ENCODE peak calls at places on chromosomes 6 and 20, in five cellular contexts. D is HepG2, Q is IMR-90, C is A549, Y is GM12878. Z is an unnamed sample.

GRCh38 chr20:29876911-29877285 is 1380.6 kb upstream of the DEFB115 start:
- DNase-seq in Y (no peak), Q (no peak), D (no peak), C (no peak), Z (no peak)

GRCh38 chr20:17822039-17822438 is 122.3 kb downstream of the BANF2 start:
- DNase-seq in Q (peak; percentile 72), D (peak; percentile 87), Y (no peak), C (peak; percentile 51), Z (no peak)

GRCh38 chr20:57891067-57891466 is 181.3 kb upstream of the PMEPA1 start:
- DNase-seq in D (no peak), Q (no peak), C (no peak), Y (no peak), Z (no peak)

GRCh38 chr20:25280574-25281535 is 33.0 kb downstream of the PYGB start:
- DNase-seq in D (no peak), C (no peak), Q (no peak), Y (no peak), Z (no peak)

GRCh38 chr20:6857929-6858328 is 90.4 kb downstream of the BMP2 start:
- DNase-seq in Y (no peak), C (no peak), Q (no peak), D (no peak), Z (no peak)

GRCh38 chr6:70423189-70424133 is 10.2 kb downstream of the FAM135A start:
- DNase-seq in C (no peak), Q (peak; percentile 39), D (peak; percentile 11), Y (no peak), Z (no peak)

GRCh38 chr20:39983183-39983582 is 705.9 kb downstream of the MAFB start:
- DNase-seq in Y (no peak), C (no peak), D (no peak), Q (no peak), Z (no peak)

GRCh38 chr6:296151-297122 is 4.2 kb downstream of the DUSP22 start:
- DNase-seq in D (no peak), C (no peak), Y (peak; percentile 92), Q (no peak), Z (no peak)

GRCh38 chr6:113076817-113077216 is 729.7 kb downstream of the RFPL4B start:
- DNase-seq in C (no peak), D (no peak), Y (no peak), Q (no peak), Z (no peak)

GRCh38 chr20:9403481-9403880 is 110.9 kb upstream of the LAMP5 start:
- DNase-seq in Q (no peak), C (no peak), Y (no peak), D (no peak), Z (no peak)

GRCh38 chr6:2197177-2197671 is 48.2 kb downstream of the GMDS start:
- DNase-seq in D (no peak), Y (no peak), C (no peak), Q (peak; percentile 59), Z (peak; percentile 28)

GRCh38 chr6:46058951-46059350 is 43.3 kb upstream of the CLIC5 start:
- DNase-seq in Q (no peak), Y (no peak), C (no peak), D (no peak), Z (no peak)

GRCh38 chr6:56334937-56335336 is 87.6 kb upstream of the COL21A1 start:
- DNase-seq in Q (peak; percentile 89), D (no peak), C (no peak), Y (no peak), Z (no peak)

GRCh38 chr6:134584809-134585528 is 267.1 kb upstream of the SGK1 start:
- DNase-seq in Y (no peak), D (no peak), C (peak; percentile 21), Q (no peak), Z (no peak)

GRCh38 chr6:706161-706560 is 13.2 kb upstream of the EXOC2 start:
- DNase-seq in C (no peak), Q (no peak), Y (no peak), D (no peak), Z (no peak)

GRCh38 chr20:22052025-22052527 is 346.6 kb downstream of the PAX1 start:
- DNase-seq in Q (no peak), D (no peak), Y (no peak), C (no peak), Z (no peak)

GRCh38 chr6:12136905-12137304 is 124.8 kb downstream of the HIVEP1 start:
- DNase-seq in C (no peak), Y (no peak), D (no peak), Q (peak; percentile 77), Z (no peak)

GRCh38 chr6:18308070-18308735 is 43.9 kb upstream of the DEK start:
- DNase-seq in Y (no peak), C (no peak), D (no peak), Q (peak; percentile 89), Z (no peak)

GRCh38 chr6:51535327-51535726 is 552.1 kb downstream of the PKHD1 start:
- DNase-seq in Y (no peak), Q (no peak), C (no peak), D (no peak), Z (no peak)

GRCh38 chr6:151097207-151097606 is 142.6 kb upstream of the AKAP12 start:
- DNase-seq in D (no peak), Q (no peak), C (no peak), Y (no peak), Z (no peak)

GRCh38 chr6:89613790-89614189 is 24.8 kb downstream of the LYRM2 start:
- DNase-seq in C (no peak), D (no peak), Q (no peak), Y (no peak), Z (no peak)

GRCh38 chr6:72724545-72724944 is 102.7 kb downstream of the KCNQ5 start:
- DNase-seq in C (no peak), D (no peak), Y (peak; percentile 58), Q (no peak), Z (no peak)

GRCh38 chr6:82680192-82680591 is 316.6 kb downstream of the TPBG start:
- DNase-seq in Q (no peak), Y (no peak), D (no peak), C (no peak), Z (no peak)

GRCh38 chr20:57609086-57609841 is 11.0 kb downstream of the ZBP1 start:
- DNase-seq in C (no peak), Q (no peak), D (no peak), Y (no peak), Z (no peak)

GRCh38 chr20:41408131-41408789 is 41.6 kb upstream of the EMILIN3 start:
- DNase-seq in D (no peak), Q (no peak), Y (peak; percentile 48), C (no peak), Z (no peak)

GRCh38 chr6:149246691-149247384 is 70.7 kb upstream of the TAB2 start:
- DNase-seq in D (no peak), C (no peak), Q (no peak), Y (peak; percentile 66), Z (no peak)

GRCh38 chr6:158026901-158027589 is 45.4 kb downstream of the SYNJ2 start:
- DNase-seq in C (no peak), Q (no peak), D (no peak), Y (no peak), Z (no peak)

GRCh38 chr6:138864343-138864890 is 68.5 kb downstream of the ECT2L start:
- DNase-seq in C (no peak), Y (no peak), D (no peak), Q (peak; percentile 13), Z (no peak)

GRCh38 chr6:70375882-70376281 is 37.4 kb upstream of the FAM135A start:
- DNase-seq in Y (no peak), C (peak; percentile 22), D (peak; percentile 12), Q (no peak), Z (peak; percentile 54)

GRCh38 chr6:89432875-89433636 is at the start of gene ANKRD6:
- DNase-seq in Y (peak; percentile 17), Q (no peak), D (peak; percentile 20), C (peak; percentile 39), Z (peak; percentile 28)

GRCh38 chr6:144918073-144918472 is 632.9 kb downstream of the UTRN start:
- DNase-seq in C (no peak), D (no peak), Y (no peak), Q (no peak), Z (no peak)

GRCh38 chr20:40286991-40287531 is 402.0 kb downstream of the MAFB start:
- DNase-seq in Y (no peak), C (no peak), Q (no peak), D (no peak), Z (no peak)

GRCh38 chr6:53335224-53335994 is 13.3 kb downstream of the ELOVL5 start:
- DNase-seq in Y (peak; percentile 88), C (no peak), Q (no peak), D (no peak), Z (no peak)

DNA sequence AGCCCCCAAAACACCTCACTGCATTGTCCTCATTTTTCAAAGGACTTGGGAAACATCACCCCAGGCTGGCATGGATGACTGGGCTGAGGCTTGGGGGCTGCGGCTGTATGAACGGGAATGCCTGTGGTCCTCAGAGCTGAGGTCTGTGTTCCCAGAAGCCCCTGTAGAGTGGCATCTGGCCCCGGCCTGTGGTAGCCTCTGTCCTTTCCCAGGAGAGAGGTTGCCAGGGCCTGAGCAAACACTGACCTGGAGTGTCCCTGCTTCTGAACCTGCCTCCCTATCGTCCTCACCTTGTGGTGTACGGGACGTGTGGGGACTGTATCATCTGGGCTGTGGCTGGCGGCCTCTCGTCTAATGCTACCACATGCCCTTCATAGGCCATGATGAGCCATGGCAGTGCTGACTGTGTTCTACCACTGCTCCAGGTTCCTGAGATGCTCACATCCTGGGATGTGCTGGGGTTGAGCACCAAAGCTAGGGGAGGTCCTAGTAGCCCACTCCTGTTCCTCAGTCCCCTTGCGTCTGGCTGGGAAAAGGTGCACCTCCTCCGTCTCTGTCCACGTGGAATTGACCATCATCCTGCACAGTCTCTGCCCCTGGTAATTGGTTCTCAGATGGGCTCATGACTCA is 27.5 kb downstream of the PHACTR3 start:
- DNase-seq in C (no peak), Q (no peak), D (no peak), Y (no peak), Z (no peak)
- H3K9me3 ChIP-seq in C (no peaks in the 10 kb centered on the region), Q (peaks cover 32% of the 10 kb centered on the region), D (no peaks in the 10 kb centered on the region), Y (no peaks in the 10 kb centered on the region), Z (no peaks in the 10 kb centered on the region)

GRCh38 chr20:63124782-63125580 is 91.0 kb downstream of the YTHDF1 start:
- DNase-seq in Q (no peak), C (no peak), Y (no peak), D (no peak), Z (no peak)
- TF ChIP-seq CEBPB in Q (no peak), C (no peak), Y (no peak), D (no peak), Z (no peak)

DNA sequence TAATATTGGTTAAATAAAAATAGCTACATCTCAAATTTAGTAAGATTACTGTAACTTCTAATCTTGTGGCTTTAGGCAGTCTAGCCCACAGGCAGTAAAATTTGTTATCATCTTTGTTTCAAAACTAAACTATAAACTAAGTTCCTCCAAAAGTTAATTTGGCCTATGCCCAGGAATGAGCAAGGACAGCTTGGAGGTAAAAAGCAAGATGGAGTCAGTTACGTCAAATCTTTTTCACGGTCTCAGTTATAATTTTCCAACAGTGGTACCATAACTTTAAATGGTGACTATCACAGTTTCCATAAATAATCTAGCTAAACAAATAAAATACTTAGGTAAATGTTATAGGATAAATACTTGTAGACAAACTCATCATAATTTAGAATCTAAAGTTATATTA is 63.0 kb downstream of the AGPAT4 start:
- DNase-seq in C (no peak), Q (no peak), D (no peak), Y (no peak), Z (no peak)
- H3K9me3 ChIP-seq in C (peaks cover 7% of the 10 kb centered on the region), Q (peaks cover 2% of the 10 kb centered on the region), D (peaks cover 37% of the 10 kb centered on the region), Y (no peaks in the 10 kb centered on the region), Z (peaks cover 12% of the 10 kb centered on the region)

DNA sequence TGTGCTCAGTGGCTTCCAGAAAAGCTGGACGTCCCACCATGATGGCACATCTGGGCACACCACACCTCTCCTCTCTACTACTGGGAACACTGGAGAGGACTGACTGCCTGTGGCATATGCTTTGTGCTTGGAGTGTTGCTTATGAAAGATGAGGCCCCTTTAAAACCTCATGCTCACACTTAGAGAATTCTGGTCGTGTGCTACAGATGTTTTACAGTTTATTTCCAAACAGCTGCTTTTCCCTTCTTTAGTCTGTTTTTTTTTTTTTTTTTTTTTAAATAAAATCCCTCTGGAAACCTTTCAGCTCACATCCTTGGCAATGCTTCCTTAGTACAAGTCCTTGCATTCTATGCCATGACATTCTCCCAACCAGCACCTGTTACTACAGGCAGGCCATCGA is 60.3 kb downstream of the BMP6 start:
- DNase-seq in Y (no peak), C (no peak), Q (peak; percentile 8), D (no peak), Z (no peak)
- TF ChIP-seq CEBPB in Y (no peak), C (no peak), Q (no peak), D (no peak), Z (no peak)